ENCODE peak calls at places on chromosomes 13 and 19, in four cellular contexts. H is HCT116, L is heart left ventricle, S is suprapubic skin. V is an unnamed sample. For H3K9me3 and H3K36me3, the result is how much of the 10 kb centered on the place peaks cover.

GRCh38 chr19:41944336-41944735 is 14.8 kb downstream of the RABAC1 start:
- DNase-seq in S (no peak), H (no peak), L (no peak), V (no peak)

GRCh38 chr13:29905845-29906244 is 55.4 kb upstream of the UBL3 start:
- DNase-seq in S (no peak), H (no peak), L (no peak), V (peak)

GRCh38 chr19:42175952-42176648 is 41.4 kb downstream of the DEDD2 start:
- DNase-seq in H (no peak), S (no peak), L (no peak), V (no peak)

GRCh38 chr13:38767506-38768265 is 80.8 kb downstream of the FREM2 start:
- DNase-seq in H (no peak), L (no peak), S (no peak), V (no peak)

GRCh38 chr13:30615851-30616311 is 1.8 kb upstream of the USPL1 start:
- DNase-seq in H (no peak), S (no peak), L (no peak), V (no peak)

GRCh38 chr19:13537454-13537853 is 31.2 kb upstream of the CACNA1A start:
- DNase-seq in L (no peak), S (no peak), H (no peak), V (no peak)

GRCh38 chr19:16591803-16592556 is 19.8 kb upstream of the SLC35E1 start:
- DNase-seq in L (no peak), S (no peak), H (no peak), V (peak)

GRCh38 chr19:18340990-18341868 is 831 bp downstream of the PGPEP1 start:
- DNase-seq in L (peak), H (no peak), S (no peak), V (peak)

GRCh38 chr19:15280915-15281683 is 48.9 kb upstream of the EPHX3 start:
- DNase-seq in S (peak), L (peak), H (no peak), V (peak)

GRCh38 chr19:16076958-16077611 is 790 bp downstream of the TPM4 start:
- DNase-seq in H (no peak), S (peak), L (peak), V (peak)

GRCh38 chr13:61029064-61029463 is 386.6 kb downstream of the PCDH20 start:
- DNase-seq in H (no peak), S (no peak), L (no peak), V (no peak)

GRCh38 chr13:28872427-28873176 is 52.5 kb downstream of the MTUS2 start:
- DNase-seq in L (no peak), S (no peak), H (no peak), V (no peak)

GRCh38 chr19:995051-995827 is 5.0 kb upstream of the GRIN3B start:
- DNase-seq in H (no peak), L (no peak), S (no peak), V (peak)

GRCh38 chr19:55452381-55453325 is 8.8 kb downstream of the ISOC2 start:
- DNase-seq in L (peak), H (no peak), S (peak), V (no peak)

DNA sequence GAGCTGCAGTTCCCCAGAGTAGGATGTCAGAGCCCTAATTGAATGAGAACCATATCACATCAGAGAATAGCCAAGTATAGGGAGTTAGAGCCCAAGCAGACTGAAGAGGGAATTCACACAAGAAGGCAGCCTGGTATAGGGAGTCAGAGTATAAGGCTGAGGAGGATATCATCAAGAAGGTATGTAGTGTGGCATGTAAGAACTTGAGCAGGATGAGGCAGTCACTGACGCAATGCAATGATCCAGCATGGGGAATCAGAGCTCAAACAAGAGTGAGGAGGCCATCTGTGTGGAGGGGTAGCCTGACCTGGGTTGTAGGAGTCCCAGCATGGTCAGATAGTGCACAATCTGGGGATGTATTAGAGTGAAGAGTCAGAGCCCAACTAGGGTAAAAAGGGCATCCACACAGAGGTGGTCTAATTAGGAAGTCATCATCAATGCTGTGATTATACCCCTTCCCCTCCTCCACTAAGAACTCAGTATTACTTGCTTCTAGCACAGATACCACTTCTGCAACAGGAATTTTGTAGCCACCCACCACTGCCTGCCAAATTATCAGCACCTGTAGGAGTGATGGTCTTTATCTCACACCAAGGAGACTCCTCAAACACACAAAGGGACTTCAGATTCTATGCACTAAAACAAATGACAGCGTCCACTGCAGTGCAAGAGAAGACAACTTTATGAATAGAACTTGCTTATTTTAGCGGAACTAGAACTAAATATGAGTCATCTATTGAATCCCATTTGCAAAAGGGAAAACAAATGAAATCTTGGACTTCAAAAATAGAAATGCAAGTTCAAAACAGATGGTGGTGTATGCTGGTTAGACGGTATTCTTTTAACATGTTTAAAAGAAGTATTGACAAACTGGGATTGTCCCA is 107.2 kb downstream of the FNDC3A start:
- DNase-seq in L (no peak), S (no peak), H (no peak), V (no peak)
- H3K27ac ChIP-seq in L (no peak), S (no peak), H (no peak), V (no peak)

GRCh38 chr13:98785405-98785804 is 32.9 kb upstream of the SLC15A1 start:
- DNase-seq in S (no peak), H (no peak), L (no peak), V (no peak)

GRCh38 chr13:98783856-98784478 is 31.5 kb upstream of the SLC15A1 start:
- DNase-seq in L (no peak), S (no peak), H (no peak), V (no peak)

GRCh38 chr13:98782654-98783053 is 30.2 kb upstream of the SLC15A1 start:
- DNase-seq in S (no peak), L (no peak), H (no peak), V (no peak)

GRCh38 chr13:98785968-98786367 is 33.5 kb upstream of the SLC15A1 start:
- DNase-seq in L (no peak), H (no peak), S (no peak), V (no peak)

DNA sequence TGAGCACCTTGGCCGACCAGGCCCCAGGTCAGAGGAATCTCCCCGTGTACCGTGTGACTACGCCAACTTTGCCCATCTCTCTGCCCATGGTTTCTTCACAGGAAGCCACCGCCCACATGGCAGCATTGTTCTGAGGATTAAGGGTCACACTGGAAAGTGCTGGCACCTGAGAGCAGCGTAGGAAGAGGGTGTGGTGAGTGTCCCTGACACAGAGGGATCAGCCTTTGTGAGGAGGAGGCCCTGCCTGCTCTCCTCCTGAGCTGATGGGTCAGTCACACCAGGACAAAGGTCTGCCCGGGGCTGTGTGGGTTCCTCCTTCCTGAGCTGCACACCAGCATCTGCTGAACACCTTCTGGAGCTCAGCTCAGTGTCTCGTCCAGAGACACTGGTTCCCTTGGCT is 32.2 kb upstream of the SLC15A1 start:
- DNase-seq in H (no peak), S (no peak), L (no peak), V (no peak)
- H3K9me3 ChIP-seq in H (under half), S (under half), L (under half), V (under half)

GRCh38 chr13:23359882-23360281 is 73.6 kb downstream of the SACS start:
- DNase-seq in S (no peak), L (no peak), H (no peak), V (no peak)

GRCh38 chr13:23367907-23368306 is 65.6 kb downstream of the SACS start:
- DNase-seq in L (peak), H (no peak), S (no peak), V (no peak)

GRCh38 chr13:23365652-23366051 is 67.8 kb downstream of the SACS start:
- DNase-seq in S (no peak), L (no peak), H (no peak), V (no peak)
- H3K36me3 ChIP-seq in S (half or more), L (under half), H (under half), V (under half)

GRCh38 chr19:35545001-35545854 is at the start of gene TMEM147:
- DNase-seq in H (peak), S (peak), L (peak), V (peak)

GRCh38 chr19:35543280-35544109 is 1.9 kb upstream of the TMEM147 start:
- DNase-seq in L (no peak), S (no peak), H (no peak), V (no peak)

GRCh38 chr19:35546532-35546931 is 1.1 kb downstream of the TMEM147 start:
- DNase-seq in H (no peak), L (no peak), S (no peak), V (no peak)

GRCh38 chr19:35544110-35544802 is 1.2 kb upstream of the TMEM147 start:
- DNase-seq in L (no peak), H (no peak), S (no peak), V (no peak)

GRCh38 chr19:35545855-35546381 is 492 bp downstream of the TMEM147 start:
- DNase-seq in H (no peak), S (no peak), L (peak), V (no peak)
- H3K27ac ChIP-seq in H (peak), S (peak), L (peak), V (peak)

GRCh38 chr13:72851678-72852014 is 69.7 kb downstream of the PIBF1 start:
- DNase-seq in S (no peak), H (no peak), L (no peak), V (no peak)
- H3K9me3 ChIP-seq in S (under half), H (under half), L (under half), V (under half)

GRCh38 chr19:10889880-10890279 is 18.5 kb downstream of the CARM1 start:
- DNase-seq in L (no peak), S (no peak), H (no peak), V (no peak)

GRCh38 chr19:10887616-10888367 is 16.4 kb downstream of the CARM1 start:
- DNase-seq in L (no peak), H (no peak), S (no peak), V (no peak)

GRCh38 chr19:10891360-10892108 is 20.2 kb downstream of the CARM1 start:
- DNase-seq in H (no peak), S (no peak), L (no peak), V (no peak)

GRCh38 chr19:10885241-10886169 is 14.2 kb downstream of the CARM1 start:
- DNase-seq in L (no peak), H (no peak), S (no peak), V (no peak)

DNA sequence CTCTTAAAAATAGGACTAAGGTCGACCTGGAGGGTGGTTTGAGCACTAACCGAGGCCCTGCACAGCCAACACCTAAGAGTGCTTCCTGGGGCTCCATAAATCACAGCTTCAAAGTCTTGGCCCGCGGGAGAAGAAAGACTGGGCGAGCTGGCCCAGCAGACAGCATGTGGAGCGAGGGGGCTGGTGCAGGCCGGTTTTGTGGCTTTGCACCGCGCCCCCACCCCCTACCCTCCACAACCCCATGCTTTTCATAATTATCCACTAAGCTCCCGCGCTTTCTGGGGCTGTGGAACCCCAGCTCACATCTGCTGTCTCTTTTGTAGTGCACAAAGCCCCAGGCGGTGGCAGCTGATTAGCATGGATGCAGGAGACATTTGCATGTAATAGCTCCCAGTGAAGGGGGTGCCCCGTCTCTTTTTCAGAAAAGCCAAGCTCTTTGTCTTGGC is 17.1 kb downstream of the CARM1 start:
- DNase-seq in S (no peak), H (no peak), L (no peak), V (no peak)
- H3K36me3 ChIP-seq in S (under half), H (under half), L (under half), V (under half)

GRCh38 chr19:33098023-33098652 is 17.2 kb downstream of the GPATCH1 start:
- DNase-seq in H (no peak), L (no peak), S (no peak), V (no peak)
- H3K27ac ChIP-seq in H (no peak), L (no peak), S (no peak), V (no peak)

DNA sequence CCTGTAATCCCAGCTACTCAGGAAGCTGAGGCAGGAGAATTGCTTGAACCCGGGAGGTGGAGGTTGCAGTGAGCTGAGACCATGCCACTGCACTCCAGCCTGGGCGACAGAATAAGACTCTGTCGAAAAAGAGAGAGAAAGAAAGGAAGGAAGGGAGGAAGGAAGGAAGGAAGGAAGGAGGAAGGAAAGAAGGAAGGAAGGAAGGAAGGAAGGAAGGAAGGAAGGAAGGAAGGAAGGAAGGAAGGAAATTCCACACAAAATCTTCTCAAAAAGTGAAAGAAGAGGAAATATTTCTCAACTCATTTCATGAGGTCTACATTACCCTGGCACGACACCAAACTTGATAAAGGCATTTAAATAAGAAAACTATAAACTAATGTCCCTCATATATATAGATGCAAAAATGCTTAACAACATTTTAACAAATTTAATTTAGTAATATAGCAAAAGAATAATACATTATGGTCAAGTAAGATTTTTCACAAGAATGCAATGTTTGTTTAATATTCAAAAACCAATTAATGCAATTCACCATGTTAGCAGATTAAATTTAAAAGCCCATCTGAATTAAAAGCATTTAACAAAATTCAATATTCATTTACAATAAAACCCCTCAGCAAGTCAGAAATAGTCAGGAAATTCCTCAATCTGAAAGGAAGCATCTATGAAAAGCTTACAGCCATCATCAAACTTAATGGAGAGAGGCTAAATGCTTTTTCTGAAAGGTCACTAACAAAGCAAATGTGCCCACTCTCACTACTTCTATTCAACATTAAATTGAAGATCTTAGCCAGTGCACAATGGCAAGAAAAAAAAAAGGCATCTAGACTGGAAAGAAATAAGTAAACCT is 12.0 kb upstream of the CPB2 start:
- DNase-seq in S (no peak), L (no peak), H (no peak), V (no peak)
- H3K9me3 ChIP-seq in S (under half), L (under half), H (under half), V (under half)